ENCODE peak calls at places on chromosomes 3 and 15, in six cellular contexts. I, A, D, N, C and X are unnamed samples.

GRCh38 chr3:32428092-32429068 is 36.7 kb downstream of the CMTM7 start:
- DNase-seq in I (no peak), A (no peak), D (no peak), N (no peak), C (no peak), X (no peak)

GRCh38 chr3:126459111-126459762 is 16.5 kb downstream of the ZXDC start:
- DNase-seq in I (no peak), A (no peak), D (peak), N (peak), C (no peak), X (no peak)

GRCh38 chr3:160413613-160414248 is 14.3 kb downstream of the SMC4 start:
- DNase-seq in I (peak), A (peak), D (peak), N (peak), C (peak), X (peak)

GRCh38 chr3:36597422-36597821 is 166.9 kb downstream of the DCLK3 start:
- DNase-seq in I (no peak), A (peak), D (no peak), N (no peak), C (peak), X (no peak)

GRCh38 chr3:172939651-172940293 is 189.2 kb downstream of the ECT2 start:
- DNase-seq in I (no peak), A (no peak), D (no peak), N (no peak), C (no peak), X (no peak)

GRCh38 chr3:185473290-185473815 is 25.5 kb downstream of the TMEM41A start:
- DNase-seq in I (no peak), A (no peak), D (peak), N (no peak), C (no peak), X (peak)

GRCh38 chr15:69735126-69735525 is 282.5 kb downstream of the RPLP1 start:
- DNase-seq in I (no peak), A (no peak), D (no peak), N (peak), C (no peak), X (peak)

GRCh38 chr3:114104414-114104813 is 47.9 kb downstream of the QTRT2 start:
- DNase-seq in I (no peak), A (no peak), D (no peak), N (no peak), C (peak), X (peak)

GRCh38 chr3:122767690-122768372 is 25.8 kb downstream of the HSPBAP1 start:
- DNase-seq in I (no peak), A (no peak), D (no peak), N (no peak), C (no peak), X (peak)

GRCh38 chr3:100928638-100929428 is 64.4 kb downstream of the ABI3BP start:
- DNase-seq in I (no peak), A (peak), D (no peak), N (no peak), C (peak), X (peak)

GRCh38 chr15:34012461-34013028 is 26.5 kb downstream of the AVEN start:
- DNase-seq in I (no peak), A (no peak), D (no peak), N (no peak), C (no peak), X (no peak)

GRCh38 chr15:63420333-63420741 is 38.7 kb upstream of the CA12 start:
- DNase-seq in I (no peak), A (no peak), D (no peak), N (no peak), C (peak), X (peak)

GRCh38 chr15:65981837-65982696 is 112.8 kb downstream of the RAB11A start:
- DNase-seq in I (no peak), A (no peak), D (no peak), N (peak), C (peak), X (no peak)

GRCh38 chr3:184592411-184593200 is 31.0 kb downstream of the EPHB3 start:
- DNase-seq in I (no peak), A (no peak), D (peak), N (no peak), C (no peak), X (no peak)

GRCh38 chr3:170606675-170607074 is 20.8 kb upstream of the SLC7A14 start:
- DNase-seq in I (no peak), A (no peak), D (no peak), N (no peak), C (peak), X (no peak)

GRCh38 chr3:155495387-155495786 is 201.9 kb upstream of the STRIT1 start:
- DNase-seq in I (no peak), A (no peak), D (no peak), N (no peak), C (no peak), X (no peak)

GRCh38 chr3:188764609-188765008 is 407.2 kb upstream of the TPRG1 start:
- DNase-seq in I (no peak), A (no peak), D (no peak), N (no peak), C (no peak), X (no peak)

GRCh38 chr3:48708481-48708889 is 8.5 kb downstream of the IP6K2 start:
- DNase-seq in I (no peak), A (peak), D (peak), N (no peak), C (peak), X (peak)

GRCh38 chr15:80977627-80978036 is 12.0 kb downstream of the MESD start:
- DNase-seq in I (no peak), A (no peak), D (peak), N (peak), C (peak), X (peak)

GRCh38 chr15:58329781-58330467 is 101.9 kb upstream of the LIPC start:
- DNase-seq in I (no peak), A (no peak), D (peak), N (peak), C (peak), X (peak)

GRCh38 chr3:26714485-26714884 is 91.9 kb downstream of the LRRC3B start:
- DNase-seq in I (no peak), A (no peak), D (no peak), N (no peak), C (no peak), X (no peak)

GRCh38 chr15:77497108-77497737 is 76.5 kb downstream of the HMG20A start:
- DNase-seq in I (no peak), A (peak), D (peak), N (peak), C (no peak), X (no peak)

GRCh38 chr15:34855893-34856292 is 60.5 kb upstream of the ACTC1 start:
- DNase-seq in I (no peak), A (no peak), D (peak), N (no peak), C (peak), X (no peak)

GRCh38 chr3:10248984-10249748 is 907 bp downstream of the TATDN2 start:
- DNase-seq in I (no peak), A (no peak), D (peak), N (peak), C (peak), X (peak)

GRCh38 chr3:195260286-195260905 is 10.6 kb downstream of the XXYLT1 start:
- DNase-seq in I (no peak), A (no peak), D (peak), N (no peak), C (no peak), X (no peak)

GRCh38 chr3:43764471-43764870 is 73.7 kb downstream of the ABHD5 start:
- DNase-seq in I (no peak), A (no peak), D (no peak), N (no peak), C (no peak), X (no peak)

GRCh38 chr3:104604326-104605010 is 762.2 kb upstream of the ALCAM start:
- DNase-seq in I (peak), A (peak), D (no peak), N (no peak), C (peak), X (peak)

GRCh38 chr3:173622156-173622555 is 224.6 kb downstream of the NLGN1 start:
- DNase-seq in I (peak), A (peak), D (no peak), N (no peak), C (no peak), X (no peak)

GRCh38 chr15:101813803-101814534 is 2.0 kb downstream of the OR4F15 start:
- DNase-seq in I (no peak), A (peak), D (no peak), N (no peak), C (peak), X (peak)

GRCh38 chr15:85479071-85479647 is 98.8 kb downstream of the AKAP13 start:
- DNase-seq in I (no peak), A (peak), D (no peak), N (no peak), C (no peak), X (peak)

GRCh38 chr3:186380622-186381380 is 18.8 kb upstream of the DGKG start:
- DNase-seq in I (no peak), A (no peak), D (no peak), N (no peak), C (peak), X (no peak)

GRCh38 chr3:64179249-64179648 is 46.0 kb downstream of the PRICKLE2 start:
- DNase-seq in I (no peak), A (no peak), D (no peak), N (no peak), C (no peak), X (no peak)

GRCh38 chr3:120349819-120350125 is 618 bp upstream of the LRRC58 start:
- DNase-seq in I (no peak), A (no peak), D (no peak), N (no peak), C (no peak), X (no peak)

DNA sequence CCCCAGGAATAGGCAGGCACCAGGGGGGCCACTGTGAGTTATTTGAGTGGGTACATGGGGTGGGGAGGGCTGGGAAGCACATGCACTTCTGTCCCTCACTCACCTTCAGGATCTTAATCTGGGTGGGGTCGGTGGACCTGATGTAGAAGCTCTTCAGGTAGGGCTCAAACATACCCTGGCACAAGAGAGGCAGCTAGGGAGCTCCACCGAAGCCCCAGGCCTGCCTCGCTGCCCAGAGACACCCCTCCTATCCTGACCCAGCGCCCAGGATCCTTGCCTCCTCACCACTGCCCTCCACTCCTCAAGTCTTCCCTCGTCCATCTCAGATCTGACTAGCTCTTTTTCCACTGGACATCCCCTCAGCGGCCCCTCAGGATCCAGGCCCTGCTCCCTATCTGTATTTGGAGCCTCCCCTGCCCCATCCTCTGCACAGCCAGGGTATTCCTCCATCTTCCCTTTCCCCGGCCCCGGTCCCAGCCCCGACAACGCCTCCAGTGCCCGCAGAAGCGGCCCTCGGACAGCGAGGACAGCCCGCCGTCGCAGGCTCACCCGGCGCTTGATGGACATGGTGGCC is 30.0 kb downstream of the AP3B2 start:
- DNase-seq in I (no peak), A (no peak), D (no peak), N (no peak), C (no peak), X (no peak)
- H3K4me3 ChIP-seq in I (no peak), A (no peak), D (no peak), N (peak), C (peak), X (no peak)

DNA sequence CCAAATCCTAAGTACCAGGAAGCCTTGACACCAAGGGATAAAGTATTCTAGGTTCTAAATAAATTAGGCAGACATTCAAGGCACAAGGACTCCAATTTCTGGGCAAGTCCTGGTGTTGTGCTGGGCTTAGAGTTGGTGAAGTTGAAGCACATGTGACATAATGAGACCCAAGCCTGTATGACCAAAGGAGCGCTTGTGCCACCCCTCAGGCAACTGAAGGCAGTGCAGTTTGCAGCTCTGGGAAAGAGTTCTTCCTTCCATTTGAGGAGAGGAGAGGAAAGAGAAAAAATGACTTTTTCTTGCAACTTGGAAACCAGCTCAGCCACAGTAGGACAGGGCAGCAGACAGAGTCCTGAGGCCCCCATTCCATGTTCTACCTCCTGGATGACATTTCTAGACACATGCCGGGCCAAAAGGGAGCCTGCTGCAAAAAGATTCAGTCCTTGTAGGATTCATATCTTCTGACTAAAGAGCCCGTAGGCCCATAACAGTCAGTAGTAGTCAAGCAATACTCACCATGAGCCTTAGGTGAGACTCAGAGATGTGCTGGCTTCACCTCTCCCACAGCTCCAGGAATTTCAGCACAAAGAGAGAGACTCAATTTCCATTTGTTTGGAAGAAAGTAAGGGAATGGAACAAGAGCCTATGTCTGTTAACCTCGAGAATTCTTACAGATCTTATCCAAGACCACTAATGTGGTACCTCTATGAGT is 588.8 kb upstream of the BCHE start:
- DNase-seq in I (no peak), A (no peak), D (no peak), N (no peak), C (peak), X (no peak)
- TF ChIP-seq CTCF in I (no peak), A (no peak), D (no peak), N (no peak), C (peak), X (no peak)

DNA sequence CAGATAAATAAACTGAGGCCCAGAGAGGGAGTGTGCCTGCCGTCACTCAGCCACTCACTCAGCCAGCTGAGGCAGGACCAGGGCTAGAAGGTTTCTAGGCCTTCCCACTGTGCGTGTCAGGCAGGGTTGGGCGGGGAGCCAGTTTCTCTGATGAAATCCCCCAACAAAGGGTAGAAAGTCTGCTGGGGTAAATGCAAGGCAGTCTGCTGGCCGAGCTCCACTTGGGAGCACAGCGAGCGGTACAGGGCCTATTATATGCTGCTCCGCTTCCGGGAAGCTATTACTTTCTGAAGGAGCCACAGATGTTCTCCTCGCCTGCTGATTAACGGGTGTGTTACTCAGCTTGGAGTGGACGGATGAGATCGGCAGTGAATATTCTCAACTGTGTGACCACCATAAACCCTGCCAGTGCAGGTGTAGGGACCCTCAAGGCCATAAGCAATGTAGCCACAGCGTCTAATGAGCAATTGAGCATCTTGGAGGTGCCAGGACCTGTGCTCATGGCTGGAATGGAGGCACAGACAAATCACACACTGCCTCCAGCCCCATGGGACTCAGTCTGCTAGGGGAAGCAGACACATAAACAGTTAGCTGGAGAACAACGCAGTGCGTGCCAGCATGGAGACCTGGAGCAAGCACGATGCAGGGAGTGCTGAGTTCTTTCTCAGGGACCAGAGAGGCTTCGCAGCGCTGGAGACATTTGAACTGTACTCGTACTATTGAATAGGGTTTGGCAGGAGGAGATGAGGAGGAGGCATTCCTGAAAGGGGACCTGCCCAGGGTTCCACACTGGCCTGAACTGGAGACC is 42.1 kb downstream of the CORO2B start:
- DNase-seq in I (peak), A (peak), D (peak), N (peak), C (peak), X (peak)
- H3K4me3 ChIP-seq in I (no peak), A (no peak), D (no peak), N (no peak), C (no peak), X (no peak)

GRCh38 chr3:23189183-23189582 is 13.9 kb upstream of the UBE2E2 start:
- DNase-seq in I (no peak), A (no peak), D (no peak), N (no peak), C (no peak), X (no peak)

GRCh38 chr3:23183114-23183513 is 20.0 kb upstream of the UBE2E2 start:
- DNase-seq in I (no peak), A (no peak), D (no peak), N (no peak), C (no peak), X (no peak)

DNA sequence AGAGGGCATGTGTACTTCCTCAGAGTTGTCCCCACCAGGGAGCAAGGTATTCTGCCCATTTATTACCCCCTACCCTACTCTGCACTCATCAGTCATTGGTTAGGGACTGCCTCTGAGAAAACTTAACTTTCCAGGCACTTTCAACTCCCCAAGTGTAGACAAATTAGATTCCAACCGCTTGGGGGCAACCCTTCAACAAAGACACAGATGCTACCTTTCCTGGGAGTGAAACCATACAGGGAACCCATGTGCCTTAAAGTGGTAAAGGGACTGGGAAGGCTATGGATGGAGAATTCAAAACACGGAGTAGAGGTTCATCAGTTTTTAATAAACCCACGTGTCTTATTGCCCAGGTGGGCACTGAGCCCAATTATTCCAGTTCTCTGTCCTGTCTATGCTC is 19.4 kb upstream of the UBE2E2 start:
- DNase-seq in I (peak), A (peak), D (peak), N (peak), C (peak), X (peak)
- TF ChIP-seq CTCF in I (peak), A (peak), D (peak), N (peak), C (peak), X (peak)

GRCh38 chr3:3023106-3023505 is 87.1 kb downstream of the IL5RA start:
- DNase-seq in I (no peak), A (no peak), D (no peak), N (no peak), C (no peak), X (no peak)
- H3K4me3 ChIP-seq in I (no peak), A (no peak), D (no peak), N (no peak), C (no peak), X (no peak)

GRCh38 chr3:25548836-25549235 is 115.9 kb downstream of the TOP2B start:
- DNase-seq in I (no peak), A (no peak), D (no peak), N (no peak), C (peak), X (no peak)
- TF ChIP-seq CTCF in I (no peak), A (no peak), D (no peak), N (no peak), C (no peak), X (no peak)

DNA sequence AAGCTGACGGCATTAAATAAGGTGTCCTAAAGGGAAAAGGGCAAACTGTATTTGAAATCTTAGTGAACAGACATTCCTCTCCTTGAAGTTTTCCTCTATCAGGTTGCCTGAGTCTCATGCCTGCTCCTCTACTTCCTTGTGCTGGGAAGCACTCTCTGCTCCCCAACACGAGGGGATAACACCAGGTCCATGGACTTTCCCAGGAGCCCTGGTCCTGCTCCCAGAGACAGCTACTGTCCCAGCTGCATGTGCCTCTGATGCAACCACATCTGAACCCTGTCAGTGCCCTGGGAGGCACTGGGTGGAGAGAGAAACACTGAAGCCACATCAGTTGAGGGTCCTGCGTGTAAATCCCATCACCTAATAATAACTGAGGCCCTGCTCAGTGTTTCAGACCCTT is 7.4 kb downstream of the TLR9 start:
- DNase-seq in I (no peak), A (no peak), D (no peak), N (no peak), C (no peak), X (no peak)
- H3K4me3 ChIP-seq in I (no peak), A (no peak), D (no peak), N (no peak), C (no peak), X (no peak)